ENCODE peak calls at places on chromosomes 16 and 17, in ten cellular contexts. D is kidney epithelial cell; K is activated naive CD4-positive, alpha-beta T cell treated with anti-CD3 and anti-CD28 coated beads, Interleukin-2, amount 50 U/mL, for 16 hours; B is kidney; F is MM.1S; Z is NB4; M is NCI-H460; E is GM03348; Q is T-helper 2 cell; S is HS-27A. N is an unnamed sample.

GRCh38 chr16:49482690-49483089 is 109.1 kb downstream of the C16orf78 start:
- DNase-seq in M (no peak), K (no peak), S (no peak), E (no peak), Z (no peak), D (no peak), Q (no peak), B (no peak), F (no peak), N (no peak)

GRCh38 chr17:59369026-59369724 is 37.7 kb downstream of the YPEL2 start:
- DNase-seq in D (no peak), B (no peak), Q (no peak), M (no peak), E (no peak), Z (no peak), K (no peak), F (no peak), S (no peak), N (no peak)

GRCh38 chr16:85112364-85112763 is at the start of gene CIBAR2:
- DNase-seq in F (no peak), Q (no peak), K (no peak), D (no peak), S (no peak), E (no peak), M (no peak), B (peak; percentile 63), Z (peak; percentile 46), N (no peak)

GRCh38 chr17:66527335-66527734 is 224.9 kb downstream of the PRKCA start:
- DNase-seq in F (no peak), S (no peak), M (no peak), Q (no peak), B (no peak), K (no peak), E (no peak), D (no peak), Z (no peak), N (no peak)

GRCh38 chr17:73801455-73802100 is 157.3 kb upstream of the SDK2 start:
- DNase-seq in M (no peak), Q (no peak), S (no peak), F (no peak), K (no peak), Z (no peak), D (no peak), E (no peak), B (no peak), N (no peak)

GRCh38 chr17:63635787-63636186 is 13.6 kb downstream of the MAP3K3 start:
- DNase-seq in Q (no peak), E (no peak), K (no peak), S (no peak), M (no peak), F (no peak), D (no peak), B (no peak), Z (no peak), N (no peak)

GRCh38 chr16:89511352-89511751 is 3.1 kb downstream of the SPG7 start:
- DNase-seq in Z (no peak), M (no peak), D (no peak), S (no peak), Q (no peak), K (no peak), F (no peak), B (no peak), E (no peak), N (no peak)

GRCh38 chr16:58635502-58635901 is 5.9 kb upstream of the CNOT1 start:
- DNase-seq in M (no peak), S (no peak), Q (no peak), D (no peak), E (no peak), B (peak; percentile 5), Z (no peak), K (no peak), F (no peak), N (no peak)

GRCh38 chr17:75487351-75488070 is 27.8 kb downstream of the CASKIN2 start:
- DNase-seq in F (no peak), S (no peak), Z (peak; percentile 92), D (no peak), K (peak; percentile 34), Q (peak; percentile 87), B (no peak), E (no peak), M (no peak), N (no peak)

GRCh38 chr16:56617212-56618085 is 8.1 kb upstream of the MT1E start:
- DNase-seq in M (no peak), F (no peak), D (no peak), Q (peak; percentile 79), B (peak; percentile 93), K (peak; percentile 47), S (no peak), E (peak; percentile 86), Z (peak; percentile 69), N (no peak)

GRCh38 chr17:20997711-20998570 is 44.9 kb downstream of the USP22 start:
- DNase-seq in B (peak; percentile 51), M (no peak), F (no peak), K (no peak), Q (no peak), Z (peak; percentile 27), D (no peak), S (no peak), E (no peak), N (no peak)

GRCh38 chr17:338442-339192 is 14.0 kb downstream of the RPH3AL start:
- DNase-seq in S (no peak), D (no peak), E (no peak), M (no peak), Q (no peak), B (peak; percentile 71), Z (no peak), F (no peak), K (no peak), N (no peak)

GRCh38 chr17:5943232-5943631 is 126.9 kb upstream of the WSCD1 start:
- DNase-seq in E (no peak), F (no peak), M (no peak), B (no peak), Z (no peak), S (no peak), Q (no peak), D (no peak), K (no peak), N (no peak)

GRCh38 chr17:36731806-36732205 is 130.4 kb downstream of the MRM1 start:
- DNase-seq in F (no peak), B (no peak), E (no peak), Q (no peak), D (no peak), S (no peak), Z (no peak), K (no peak), M (no peak), N (no peak)

GRCh38 chr17:68910256-68910705 is 44.9 kb downstream of the ABCA8 start:
- DNase-seq in E (no peak), B (peak; percentile 39), Z (peak; percentile 4), K (no peak), M (no peak), D (no peak), Q (no peak), S (no peak), F (no peak), N (no peak)

GRCh38 chr16:77212736-77213541 is 13.7 kb downstream of the SYCE1L start:
- DNase-seq in Q (peak; percentile 70), Z (peak; percentile 35), F (peak; percentile 19), B (peak; percentile 85), M (no peak), E (peak; percentile 68), D (no peak), S (no peak), K (peak; percentile 77), N (no peak)

GRCh38 chr17:57874434-57875108 is 24.7 kb upstream of the MRPS23 start:
- DNase-seq in Z (peak; percentile 70), K (peak; percentile 45), M (no peak), B (peak; percentile 95), S (peak; percentile 86), Q (no peak), E (peak; percentile 90), D (no peak), F (no peak), N (no peak)

GRCh38 chr17:47813512-47814031 is 8.0 kb downstream of the OSBPL7 start:
- DNase-seq in S (no peak), D (no peak), B (no peak), Z (no peak), F (no peak), E (no peak), M (no peak), Q (no peak), K (no peak), N (no peak)

GRCh38 chr17:44283374-44284023 is 15.6 kb upstream of the SLC4A1 start:
- DNase-seq in B (no peak), E (no peak), Z (no peak), S (no peak), K (no peak), Q (no peak), F (no peak), M (no peak), D (no peak), N (no peak)

GRCh38 chr17:13885953-13886889 is 183.1 kb upstream of the COX10 start:
- DNase-seq in S (no peak), D (no peak), F (no peak), M (no peak), Z (no peak), B (no peak), Q (no peak), K (no peak), E (no peak), N (no peak)

GRCh38 chr17:64615025-64615677 is 47.0 kb downstream of the SMURF2 start:
- DNase-seq in M (no peak), Z (no peak), Q (no peak), D (no peak), B (no peak), F (no peak), S (peak; percentile 17), K (no peak), E (peak; percentile 74), N (no peak)

GRCh38 chr17:2022647-2023046 is 2.5 kb downstream of the RTN4RL1 start:
- DNase-seq in F (no peak), D (no peak), E (no peak), S (no peak), Z (no peak), M (no peak), B (no peak), Q (no peak), K (no peak), N (no peak)

GRCh38 chr17:22692066-22692800 is 999.9 kb downstream of the KCNJ18 start:
- DNase-seq in E (no peak), Z (no peak), D (no peak), S (no peak), B (no peak), F (no peak), Q (no peak), M (no peak), K (no peak), N (no peak)

GRCh38 chr17:44002141-44002848 is 2.1 kb upstream of the NAGS start:
- DNase-seq in Q (no peak), E (peak; percentile 69), B (no peak), F (no peak), M (peak; percentile 38), Z (peak; percentile 16), D (peak; percentile 29), K (no peak), S (no peak), N (peak; percentile 75)

GRCh38 chr16:87431926-87432325 is 39.8 kb downstream of the MAP1LC3B start:
- DNase-seq in M (no peak), Z (no peak), S (no peak), F (no peak), D (peak; percentile 28), E (peak; percentile 79), K (no peak), Q (no peak), B (no peak), N (no peak)

GRCh38 chr17:47742319-47743181 is 9.5 kb downstream of the TBX21 start:
- DNase-seq in Z (peak; percentile 56), B (no peak), K (peak; percentile 52), E (no peak), M (no peak), Q (no peak), F (no peak), D (no peak), S (no peak), N (no peak)

GRCh38 chr16:88857728-88858339 is 907 bp downstream of the TRAPPC2L start:
- DNase-seq in E (peak; percentile 94), S (peak; percentile 39), B (peak; percentile 90), Z (peak; percentile 93), F (peak; percentile 65), M (peak; percentile 47), D (peak; percentile 35), Q (peak; percentile 84), K (peak; percentile 82), N (no peak)

GRCh38 chr17:1617620-1618174 is 10.9 kb downstream of the SLC43A2 start:
- DNase-seq in E (no peak), Q (no peak), B (no peak), F (no peak), M (peak; percentile 50), S (no peak), Z (no peak), K (no peak), D (peak; percentile 28), N (peak; percentile 61)

N was measured in glomerular endothelial cell.